ENCODE peak calls at places on chromosome X, in six cellular contexts. X is progenitor cell of endocrine pancreas, P is thyroid gland, H is fibroblast of lung, I is breast epithelium, J is body of pancreas. S is an unnamed sample.

GRCh38 chrX:74925210-74926088 is at the start of gene NEXMIF:
- DNase-seq in X (peak), P (peak), H (peak), I (no peak), J (no peak), S (no peak)

GRCh38 chrX:129520151-129520550 is 3.1 kb downstream of the SMARCA1 start:
- DNase-seq in X (no peak), P (no peak), H (no peak), I (no peak), J (no peak), S (no peak)

GRCh38 chrX:47595701-47596655 is 13.7 kb downstream of the TIMP1 start:
- DNase-seq in X (no peak), P (no peak), H (peak), I (no peak), J (no peak), S (no peak)

GRCh38 chrX:19554786-19555185 is 39.5 kb upstream of the MAP3K15 start:
- DNase-seq in X (no peak), P (no peak), H (peak), I (no peak), J (no peak), S (no peak)

GRCh38 chrX:23819385-23820234 is 36.6 kb downstream of the SAT1 start:
- DNase-seq in X (no peak), P (no peak), H (no peak), I (no peak), J (no peak), S (no peak)

GRCh38 chrX:16087081-16087480 is 36.3 kb upstream of the GRPR start:
- DNase-seq in X (no peak), P (no peak), H (peak), I (no peak), J (no peak), S (no peak)

GRCh38 chrX:151396042-151396826 is 772 bp upstream of the VMA21 start:
- DNase-seq in X (no peak), P (peak), H (peak), I (peak), J (no peak), S (no peak)

GRCh38 chrX:1484638-1485019 is 31.9 kb upstream of the ASMTL start:
- DNase-seq in X (no peak), P (no peak), H (no peak), I (no peak), J (no peak), S (no peak)

GRCh38 chrX:50988649-50989048 is 78.1 kb downstream of the BMP15 start:
- DNase-seq in X (no peak), P (peak), H (peak), I (no peak), J (peak), S (no peak)

GRCh38 chrX:120446503-120446902 is 22.6 kb downstream of the LAMP2 start:
- DNase-seq in X (no peak), P (peak), H (peak), I (no peak), J (no peak), S (no peak)

GRCh38 chrX:11575332-11575731 is 90.4 kb downstream of the ARHGAP6 start:
- DNase-seq in X (no peak), P (no peak), H (no peak), I (no peak), J (no peak), S (no peak)

GRCh38 chrX:37783284-37783683 is 3.4 kb downstream of the CYBB start:
- DNase-seq in X (no peak), P (no peak), H (no peak), I (no peak), J (no peak), S (no peak)

GRCh38 chrX:17580529-17581155 is 156.7 kb upstream of the SCML1 start:
- DNase-seq in X (no peak), P (no peak), H (peak), I (no peak), J (no peak), S (no peak)

GRCh38 chrX:13432776-13433605 is 113.1 kb upstream of the ATXN3L start:
- DNase-seq in X (no peak), P (no peak), H (peak), I (no peak), J (no peak), S (no peak)

GRCh38 chrX:42531431-42531830 is 246.5 kb downstream of the PPP1R2C start:
- DNase-seq in X (no peak), P (no peak), H (no peak), I (no peak), J (no peak), S (no peak)

GRCh38 chrX:130173190-130173895 is 1.6 kb downstream of the RAB33A start:
- DNase-seq in X (no peak), P (no peak), H (peak), I (no peak), J (no peak), S (no peak)

GRCh38 chrX:148380614-148381561 is 119.5 kb upstream of the AFF2 start:
- DNase-seq in X (no peak), P (no peak), H (no peak), I (no peak), J (no peak), S (no peak)

GRCh38 chrX:85309717-85310116 is 65.9 kb downstream of the ZNF711 start:
- DNase-seq in X (no peak), P (no peak), H (no peak), I (no peak), J (no peak), S (no peak)

GRCh38 chrX:73944582-73944947 is 359.4 kb upstream of the ZCCHC13 start:
- DNase-seq in X (no peak), P (no peak), H (peak), I (no peak), J (no peak), S (no peak)

GRCh38 chrX:2536974-2537373 is 36.2 kb upstream of the DHRSX start:
- DNase-seq in X (no peak), P (no peak), H (no peak), I (no peak), J (no peak), S (no peak)

GRCh38 chrX:40440841-40441240 is 139.9 kb upstream of the ATP6AP2 start:
- DNase-seq in X (no peak), P (no peak), H (no peak), I (no peak), J (no peak), S (no peak)

GRCh38 chrX:43581888-43582539 is 74.1 kb upstream of the MAOA start:
- DNase-seq in X (no peak), P (no peak), H (no peak), I (no peak), J (no peak), S (no peak)

GRCh38 chrX:130100180-130100579 is 10.1 kb downstream of the ELF4 start:
- DNase-seq in X (no peak), P (peak), H (peak), I (peak), J (no peak), S (no peak)

GRCh38 chrX:107204063-107204605 is 2.1 kb downstream of the NUP62CL start:
- DNase-seq in X (no peak), P (no peak), H (no peak), I (no peak), J (peak), S (no peak)

GRCh38 chrX:70231666-70232065 is 2.8 kb upstream of the AWAT1 start:
- DNase-seq in X (no peak), P (no peak), H (no peak), I (no peak), J (no peak), S (no peak)

GRCh38 chrX:136272325-136272724 is 21.1 kb upstream of the MAP7D3 start:
- DNase-seq in X (no peak), P (no peak), H (no peak), I (no peak), J (no peak), S (no peak)

GRCh38 chrX:19613645-19614323 is 98.5 kb upstream of the MAP3K15 start:
- DNase-seq in X (no peak), P (peak), H (no peak), I (no peak), J (no peak), S (no peak)

GRCh38 chrX:39050427-39050826 is 249.2 kb downstream of the MID1IP1 start:
- DNase-seq in X (no peak), P (no peak), H (no peak), I (no peak), J (peak), S (no peak)

GRCh38 chrX:10314530-10315104 is 157.8 kb downstream of the CLCN4 start:
- DNase-seq in X (no peak), P (no peak), H (no peak), I (no peak), J (no peak), S (no peak)

GRCh38 chrX:55754861-55755294 is 37.3 kb downstream of the RRAGB start:
- DNase-seq in X (no peak), P (no peak), H (no peak), I (no peak), J (no peak), S (no peak)

DNA sequence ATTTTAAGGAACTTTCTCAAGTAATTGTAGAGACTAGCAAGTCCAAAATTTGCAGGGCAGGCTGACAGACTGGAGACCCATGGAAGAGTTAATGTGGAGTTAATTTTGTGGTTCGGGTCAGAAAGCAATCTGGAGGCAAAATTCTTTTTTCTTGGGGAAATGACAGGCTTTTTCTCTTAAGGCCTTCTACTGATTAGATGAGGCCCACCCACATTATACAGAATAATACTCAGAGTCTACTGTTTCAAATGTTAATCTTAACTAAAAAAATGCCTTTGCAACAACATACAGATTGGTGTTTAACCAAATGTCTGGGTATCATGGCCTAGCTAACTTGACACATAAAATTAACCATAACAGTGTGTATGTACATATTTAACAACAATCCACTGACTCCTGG is 32.7 kb downstream of the RRAGB start:
- DNase-seq in X (no peak), P (no peak), H (no peak), I (no peak), J (no peak), S (no peak)
- TF ChIP-seq CTCF in X (no peak), P (no peak), H (no peak), I (no peak), J (no peak), S (no peak)

GRCh38 chrX:46383006-46383405 is 162.2 kb downstream of the ZNF674 start:
- DNase-seq in X (no peak), P (no peak), H (no peak), I (no peak), J (no peak), S (no peak)

GRCh38 chrX:46382595-46382994 is 162.6 kb downstream of the ZNF674 start:
- DNase-seq in X (no peak), P (no peak), H (no peak), I (no peak), J (no peak), S (no peak)

GRCh38 chrX:46380148-46380752 is 165.0 kb downstream of the ZNF674 start:
- DNase-seq in X (no peak), P (no peak), H (no peak), I (no peak), J (no peak), S (no peak)

GRCh38 chrX:46386511-46386910 is 158.7 kb downstream of the ZNF674 start:
- DNase-seq in X (no peak), P (no peak), H (no peak), I (no peak), J (no peak), S (no peak)

DNA sequence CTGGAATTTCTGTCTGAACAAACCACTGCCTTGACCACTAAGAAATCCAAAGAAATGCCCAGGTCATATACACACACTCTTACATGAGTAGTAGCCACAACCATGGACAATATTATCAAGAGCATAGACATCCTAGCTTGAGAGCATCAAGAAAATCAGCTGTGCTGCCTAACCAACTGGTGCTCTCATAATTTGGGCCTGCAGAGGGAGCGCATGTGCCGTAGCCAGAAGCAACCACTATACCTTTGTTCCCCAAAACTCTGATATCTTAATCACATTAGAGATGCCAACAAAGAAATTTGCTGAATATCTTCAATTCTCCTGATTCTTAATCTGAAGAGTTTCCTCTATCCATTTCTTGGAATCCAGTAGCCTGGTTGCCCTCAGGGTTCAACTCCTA is 163.6 kb downstream of the ZNF674 start:
- DNase-seq in X (no peak), P (peak), H (no peak), I (no peak), J (no peak), S (no peak)
- TF ChIP-seq CTCF in X (peak), P (no peak), H (peak), I (no peak), J (peak), S (no peak)

DNA sequence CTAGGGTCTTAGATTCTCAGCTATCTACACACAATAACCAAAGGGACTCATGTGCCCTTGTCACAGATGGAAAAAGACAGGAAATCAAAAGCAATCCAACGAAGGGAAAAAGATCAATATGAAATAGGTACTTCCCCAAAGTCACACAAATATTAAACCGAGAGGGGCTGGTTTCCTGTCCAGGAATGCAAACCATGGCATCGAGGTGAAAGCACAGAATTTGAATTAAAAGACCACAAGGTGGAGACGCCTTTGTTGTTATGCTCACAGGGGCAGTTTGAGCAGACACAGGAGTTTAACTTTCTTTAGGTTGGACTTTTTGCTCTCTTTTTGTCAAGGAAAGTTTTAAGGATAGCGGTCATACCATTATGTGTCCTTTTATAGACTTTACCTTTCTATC is 14.3 kb downstream of the H2BW1 start:
- DNase-seq in X (no peak), P (no peak), H (no peak), I (no peak), J (no peak), S (no peak)
- TF ChIP-seq CTCF in X (no peak), P (no peak), H (no peak), I (no peak), J (no peak), S (no peak)

DNA sequence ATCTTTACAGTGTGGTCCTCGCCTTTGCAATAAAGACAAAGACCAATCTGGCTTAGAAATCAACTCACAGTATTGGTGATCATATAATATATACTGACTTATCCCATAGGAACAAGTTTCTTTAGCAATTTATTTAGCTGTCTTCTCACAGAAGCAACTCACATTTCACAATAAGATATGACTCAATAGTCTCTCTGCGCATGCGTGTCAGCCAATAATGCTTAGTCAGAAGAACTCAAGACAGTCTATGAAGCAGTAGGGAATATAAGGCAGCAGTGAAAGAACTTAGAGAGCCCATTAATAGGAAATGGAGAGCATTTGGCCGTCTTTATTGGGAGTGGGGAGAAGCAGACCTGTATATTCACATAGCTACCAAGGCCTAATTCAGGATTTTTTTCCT is 216.7 kb downstream of the IL13RA2 start:
- DNase-seq in X (no peak), P (no peak), H (peak), I (no peak), J (no peak), S (no peak)
- TF ChIP-seq CTCF in X (no peak), P (no peak), H (no peak), I (no peak), J (no peak), S (no peak)

GRCh38 chrX:8010105-8010504 is 82.9 kb upstream of the PNPLA4 start:
- DNase-seq in X (no peak), P (no peak), H (no peak), I (no peak), J (no peak), S (no peak)
- TF ChIP-seq CTCF in X (peak), P (no peak), H (no peak), I (no peak), J (no peak), S (no peak)

GRCh38 chrX:102063445-102064074 is 61.9 kb upstream of the TCEAL2 start:
- DNase-seq in X (no peak), P (no peak), H (no peak), I (no peak), J (no peak), S (no peak)

GRCh38 chrX:102067966-102068723 is 57.3 kb upstream of the TCEAL2 start:
- DNase-seq in X (no peak), P (no peak), H (peak), I (no peak), J (peak), S (no peak)
- TF ChIP-seq CTCF in X (peak), P (peak), H (peak), I (peak), J (peak), S (no peak)

GRCh38 chrX:138748480-138748879 is 37.0 kb upstream of the FGF13 start:
- DNase-seq in X (no peak), P (no peak), H (peak), I (no peak), J (no peak), S (no peak)
- TF ChIP-seq CTCF in X (peak), P (no peak), H (no peak), I (peak), J (peak), S (no peak)

GRCh38 chrX:30822719-30823118 is 66.3 kb downstream of the TAB3 start:
- DNase-seq in X (no peak), P (no peak), H (peak), I (no peak), J (no peak), S (no peak)

GRCh38 chrX:30824275-30824674 is 64.8 kb downstream of the TAB3 start:
- DNase-seq in X (no peak), P (no peak), H (no peak), I (no peak), J (no peak), S (no peak)

GRCh38 chrX:30821116-30821515 is 67.9 kb downstream of the TAB3 start:
- DNase-seq in X (no peak), P (no peak), H (no peak), I (no peak), J (no peak), S (no peak)

GRCh38 chrX:30819080-30819479 is 70.0 kb downstream of the TAB3 start:
- DNase-seq in X (no peak), P (no peak), H (no peak), I (no peak), J (no peak), S (no peak)

GRCh38 chrX:30822068-30822671 is 66.9 kb downstream of the TAB3 start:
- DNase-seq in X (no peak), P (no peak), H (no peak), I (no peak), J (no peak), S (no peak)
- TF ChIP-seq CTCF in X (peak), P (no peak), H (no peak), I (no peak), J (no peak), S (no peak)

GRCh38 chrX:154526901-154527675 is 11.1 kb upstream of the FAM3A start:
- DNase-seq in X (no peak), P (peak), H (peak), I (peak), J (peak), S (peak)
- TF ChIP-seq CTCF in X (peak), P (peak), H (peak), I (peak), J (peak), S (no peak)

S was measured in activated B cell treated with CpG ODN at 0.5 μM for 24 hours.